ENCODE peak calls at places on chromosomes 12 and 14, in six cellular contexts. W is sigmoid colon, I is NCI-H1105, S is GOT3, Q is EH, Z is GM13976. U is an unnamed sample.

GRCh38 chr12:127629066-127629820 is 637.7 kb upstream of the TMEM132C start:
- DNase-seq in Q (peak; percentile 60), S (no peak), Z (no peak), I (peak; percentile 6), W (no peak), U (no peak)

GRCh38 chr12:96108321-96108720 is 72.9 kb upstream of the LTA4H start:
- DNase-seq in W (peak; percentile 66), Q (no peak), Z (peak; percentile 37), S (no peak), I (no peak), U (no peak)

GRCh38 chr12:2286461-2287131 is 233.8 kb downstream of the CACNA1C start:
- DNase-seq in W (no peak), I (no peak), Z (no peak), S (no peak), Q (peak; percentile 97), U (no peak)

GRCh38 chr12:41014643-41015020 is 173.5 kb upstream of the PDZRN4 start:
- DNase-seq in Z (no peak), W (no peak), Q (peak; percentile 1), I (no peak), S (no peak), U (no peak)

GRCh38 chr12:47964102-47964723 is 817 bp downstream of the TMEM106C start:
- DNase-seq in Q (peak; percentile 26), I (peak; percentile 5), W (peak; percentile 72), S (no peak), Z (peak; percentile 36), U (no peak)

GRCh38 chr12:122403115-122403770 is 19.2 kb downstream of the CLIP1 start:
- DNase-seq in I (no peak), S (no peak), W (no peak), Z (peak; percentile 50), Q (no peak), U (no peak)

GRCh38 chr14:101539929-101540328 is 21.4 kb upstream of the DIO3 start:
- DNase-seq in I (no peak), Q (no peak), S (no peak), Z (no peak), W (no peak), U (no peak)

GRCh38 chr12:117005417-117006046 is 93.7 kb downstream of the TESC start:
- DNase-seq in Q (no peak), S (no peak), Z (no peak), W (no peak), I (no peak), U (no peak)

GRCh38 chr12:88960213-88960878 is 380.1 kb upstream of the KITLG start:
- DNase-seq in I (no peak), S (no peak), Z (no peak), W (no peak), Q (peak; percentile 60), U (no peak)

GRCh38 chr14:88005050-88005481 is at the start of gene GPR65:
- DNase-seq in Z (no peak), S (no peak), Q (peak; percentile 41), W (no peak), I (no peak), U (no peak)

GRCh38 chr14:89672636-89673279 is 255.7 kb upstream of the FOXN3 start:
- DNase-seq in I (peak; percentile 8), Q (peak; percentile 35), Z (no peak), S (no peak), W (no peak), U (no peak)

GRCh38 chr14:68247281-68247680 is 427.7 kb downstream of the RAD51B start:
- DNase-seq in Q (no peak), I (no peak), Z (no peak), S (no peak), W (no peak), U (no peak)

GRCh38 chr14:21105095-21105494 is 4.2 kb downstream of the TMEM253 start:
- DNase-seq in Z (no peak), I (no peak), S (no peak), Q (no peak), W (no peak), U (no peak)

GRCh38 chr12:526089-526488 is 66.3 kb downstream of the B4GALNT3 start:
- DNase-seq in Q (no peak), Z (no peak), W (no peak), S (no peak), I (no peak), U (no peak)

GRCh38 chr12:23640754-23641153 is 308.7 kb downstream of the SOX5 start:
- DNase-seq in W (no peak), S (no peak), Z (no peak), I (peak; percentile 83), Q (no peak), U (no peak)

GRCh38 chr12:108853426-108853825 is 4.0 kb downstream of the SSH1 start:
- DNase-seq in Z (no peak), Q (no peak), I (no peak), S (no peak), W (no peak), U (no peak)

GRCh38 chr12:109943811-109944210 is 43.7 kb downstream of the TCHP start:
- DNase-seq in I (no peak), W (no peak), S (no peak), Q (peak; percentile 47), Z (no peak), U (no peak)

GRCh38 chr12:11759894-11760293 is 110.4 kb downstream of the ETV6 start:
- DNase-seq in Q (peak; percentile 25), W (no peak), I (no peak), Z (no peak), S (no peak), U (no peak)

GRCh38 chr14:21241218-21241819 is 27.9 kb downstream of the HNRNPC start:
- DNase-seq in I (no peak), Q (peak; percentile 61), Z (no peak), W (no peak), S (no peak), U (no peak)

GRCh38 chr12:40106655-40107054 is 774 bp upstream of the SLC2A13 start:
- DNase-seq in I (peak; percentile 13), S (no peak), Q (no peak), W (no peak), Z (no peak), U (no peak)